ENCODE peak calls at places on chromosome 6, in eight cellular contexts. K is HepG2, E is fibroblast of the aortic adventitia, D is retinal pigment epithelial cell, P is breast epithelium, F is brain microvascular endothelial cell, T is cardiac muscle cell, Y is OCI-LY7. X is an unnamed sample.

GRCh38 chr6:161407115-161407514 is 133.3 kb upstream of the AGPAT4 start:
- DNase-seq in D (no peak), Y (no peak), E (peak; percentile 12), F (no peak), P (no peak), T (no peak), K (no peak), X (no peak)

GRCh38 chr6:19719691-19720127 is 117.5 kb upstream of the ID4 start:
- DNase-seq in E (peak; percentile 57), Y (no peak), K (no peak), T (peak; percentile 55), D (no peak), P (no peak), F (peak; percentile 69), X (no peak)

GRCh38 chr6:6560909-6561308 is 27.6 kb upstream of the LY86 start:
- DNase-seq in D (no peak), T (no peak), E (no peak), F (no peak), K (no peak), P (no peak), Y (peak; percentile 28), X (no peak)

GRCh38 chr6:43901330-43902230 is 131.6 kb downstream of the VEGFA start:
- DNase-seq in E (no peak), D (no peak), K (no peak), Y (no peak), F (no peak), P (no peak), T (no peak), X (no peak)

GRCh38 chr6:51569594-51569993 is 517.8 kb downstream of the PKHD1 start:
- DNase-seq in E (no peak), K (no peak), Y (no peak), P (no peak), D (no peak), T (no peak), F (no peak), X (no peak)

GRCh38 chr6:13813621-13814175 is 659 bp downstream of the MCUR1 start:
- DNase-seq in P (peak; percentile 47), Y (peak; percentile 46), E (peak; percentile 57), F (peak; percentile 51), T (peak; percentile 69), D (peak; percentile 39), K (peak; percentile 84), X (no peak)

GRCh38 chr6:7912736-7913517 is 2.3 kb upstream of the TXNDC5 start:
- DNase-seq in F (no peak), D (no peak), E (peak; percentile 20), T (peak; percentile 48), Y (peak; percentile 54), K (no peak), P (no peak), X (no peak)

GRCh38 chr6:80197474-80197873 is 91.0 kb downstream of the BCKDHB start:
- DNase-seq in Y (no peak), P (no peak), K (no peak), D (peak; percentile 53), E (peak; percentile 83), T (peak; percentile 53), F (no peak), X (peak; percentile 90)

GRCh38 chr6:113860165-113860955 is 3.2 kb downstream of the MARCKS start:
- DNase-seq in T (peak; percentile 66), Y (no peak), D (no peak), K (peak; percentile 42), P (peak; percentile 40), E (peak; percentile 70), F (no peak), X (no peak)

GRCh38 chr6:113031591-113031990 is 684.5 kb downstream of the RFPL4B start:
- DNase-seq in F (no peak), E (no peak), Y (no peak), K (no peak), D (no peak), T (no peak), P (no peak), X (no peak)

GRCh38 chr6:74467533-74468215 is 738.2 kb downstream of the COL12A1 start:
- DNase-seq in D (no peak), Y (no peak), P (no peak), K (no peak), T (no peak), F (no peak), E (no peak), X (no peak)

GRCh38 chr6:137217801-137218472 is 1.2 kb downstream of the IFNGR1 start:
- DNase-seq in P (no peak), E (peak; percentile 52), Y (peak; percentile 55), K (peak; percentile 75), D (no peak), F (no peak), T (no peak), X (no peak)

GRCh38 chr6:12592634-12593033 is 123.9 kb upstream of the PHACTR1 start:
- DNase-seq in F (no peak), Y (no peak), D (no peak), P (peak; percentile 38), K (no peak), E (no peak), T (no peak), X (no peak)

GRCh38 chr6:129055796-129056195 is 172.9 kb downstream of the LAMA2 start:
- DNase-seq in D (no peak), F (no peak), P (no peak), E (peak; percentile 16), K (no peak), Y (no peak), T (peak; percentile 40), X (no peak)

GRCh38 chr6:167420858-167421766 is 96.2 kb downstream of the TTLL2 start:
- DNase-seq in F (no peak), E (no peak), Y (no peak), T (no peak), K (peak; percentile 84), D (no peak), P (no peak), X (no peak)

GRCh38 chr6:35318200-35318844 is 20.7 kb downstream of the DEF6 start:
- DNase-seq in Y (no peak), K (peak; percentile 86), F (peak; percentile 57), E (peak; percentile 60), D (peak; percentile 56), T (peak; percentile 84), P (no peak), X (no peak)

GRCh38 chr6:47111685-47112084 is 69.6 kb upstream of the ADGRF1 start:
- DNase-seq in Y (no peak), F (peak; percentile 60), D (peak; percentile 64), K (peak; percentile 93), P (no peak), E (no peak), T (no peak), X (peak; percentile 84)

GRCh38 chr6:73985891-73986290 is 289.9 kb downstream of the CD109 start:
- DNase-seq in F (no peak), Y (no peak), P (no peak), D (no peak), T (no peak), K (no peak), E (peak; percentile 27), X (peak; percentile 9)

GRCh38 chr6:154763650-154764049 is 30.4 kb downstream of the SCAF8 start:
- DNase-seq in P (no peak), Y (no peak), T (peak; percentile 5), F (no peak), D (no peak), E (no peak), K (no peak), X (no peak)

GRCh38 chr6:20399518-20399917 is 2.2 kb upstream of the E2F3 start:
- DNase-seq in D (no peak), P (no peak), E (no peak), F (no peak), Y (no peak), T (no peak), K (no peak), X (no peak)

GRCh38 chr6:111445786-111446395 is 37.1 kb downstream of the REV3L start:
- DNase-seq in P (no peak), K (no peak), F (no peak), Y (no peak), T (peak; percentile 17), E (peak; percentile 29), D (no peak), X (no peak)

GRCh38 chr6:3825331-3825831 is 23.8 kb upstream of the FAM50B start:
- DNase-seq in E (peak; percentile 58), K (peak; percentile 77), P (peak; percentile 72), Y (no peak), F (peak; percentile 85), T (peak; percentile 66), D (no peak), X (no peak)
- TF ChIP-seq CTCF in E (peak; percentile 53), K (peak; percentile 96), P (no peak), Y (no peak), F (peak; percentile 77), T (peak; percentile 56), D (peak; percentile 53), X (peak; percentile 47)

GRCh38 chr6:125789167-125789566 is 1.6 kb upstream of the NCOA7 start:
- DNase-seq in K (no peak), F (no peak), D (no peak), T (no peak), E (peak; percentile 45), Y (peak; percentile 37), P (no peak), X (no peak)
- H3K4me3 ChIP-seq in K (peak overlapping the region; percentile 90), F (no peak overlapping the region), D (no peak overlapping the region), T (no peak overlapping the region), E (no peak overlapping the region), Y (peak overlapping the region; percentile 96), P (no peak overlapping the region), X (no peak overlapping the region)

DNA sequence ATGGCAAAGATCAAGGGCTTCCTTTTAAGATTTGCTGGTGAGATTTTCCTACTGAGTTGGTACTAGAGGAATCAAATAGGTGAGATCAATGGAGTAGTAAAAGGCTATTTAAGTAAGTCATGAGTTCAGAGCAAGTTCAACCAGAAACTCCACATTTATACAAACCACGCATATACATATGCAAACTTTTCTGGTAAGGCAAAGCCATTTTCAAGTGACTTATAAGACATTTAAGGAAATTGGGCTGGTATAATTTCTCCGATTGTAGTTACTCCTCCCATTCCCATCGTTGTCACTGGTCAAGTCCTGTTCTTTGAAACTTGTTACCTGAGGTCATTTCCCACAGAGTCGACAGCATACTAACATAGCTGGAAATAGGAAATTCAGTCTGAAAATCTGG is 6.5 kb downstream of the PPP1R3G start:
- DNase-seq in K (no peak), E (no peak), D (no peak), T (no peak), P (no peak), Y (no peak), F (no peak), X (no peak)
- TF ChIP-seq CTCF in K (no peak), E (no peak), D (no peak), T (no peak), P (no peak), Y (no peak), F (no peak), X (no peak)

GRCh38 chr6:134230940-134231339 is 87.0 kb downstream of the SGK1 start:
- DNase-seq in D (no peak), T (no peak), Y (no peak), E (no peak), K (no peak), F (no peak), P (no peak), X (no peak)

GRCh38 chr6:134235937-134236751 is 81.8 kb downstream of the SGK1 start:
- DNase-seq in T (peak; percentile 45), K (no peak), F (peak; percentile 50), P (no peak), Y (no peak), E (peak; percentile 67), D (no peak), X (peak; percentile 64)

GRCh38 chr6:134233180-134233579 is 84.7 kb downstream of the SGK1 start:
- DNase-seq in F (no peak), K (no peak), P (no peak), Y (no peak), D (no peak), E (no peak), T (no peak), X (no peak)

GRCh38 chr6:134229520-134229919 is 88.4 kb downstream of the SGK1 start:
- DNase-seq in F (no peak), D (no peak), K (no peak), T (no peak), Y (peak; percentile 58), E (no peak), P (no peak), X (no peak)

GRCh38 chr6:134230087-134230717 is 87.7 kb downstream of the SGK1 start:
- DNase-seq in K (no peak), P (no peak), E (no peak), D (no peak), T (no peak), Y (peak; percentile 37), F (no peak), X (no peak)
- H3K4me3 ChIP-seq in K (no peak overlapping the region), P (no peak overlapping the region), E (no peak overlapping the region), D (no peak overlapping the region), T (no peak overlapping the region), Y (peak overlapping the region; percentile 48), F (no peak overlapping the region), X (no peak overlapping the region)